ENCODE peak calls at places on chromosomes 4 and X, in four cellular contexts. Q, C, Z and T are unnamed samples.

GRCh38 chr4:84814100-84814750 is 152.3 kb downstream of the WDFY3 start:
- DNase-seq in C (no peak), Q (peak; percentile 91), Z (peak; percentile 80), T (peak; percentile 75)

GRCh38 chrX:139890991-139891700 is 41.7 kb downstream of the ATP11C start:
- DNase-seq in Q (peak; percentile 70), Z (peak; percentile 86), C (no peak), T (peak; percentile 90)

GRCh38 chr4:106851686-106852085 is 184.4 kb downstream of the DKK2 start:
- DNase-seq in Q (no peak), Z (peak; percentile 17), C (no peak), T (no peak)

GRCh38 chr4:30619679-30620078 is 100.5 kb upstream of the PCDH7 start:
- DNase-seq in Z (no peak), Q (peak; percentile 16), C (no peak), T (no peak)

GRCh38 chrX:130594453-130594916 is 192.7 kb downstream of the RBMX2 start:
- DNase-seq in Z (no peak), Q (no peak), C (no peak), T (no peak)

GRCh38 chrX:103730746-103731508 is 20.2 kb downstream of the TMEM31 start:
- DNase-seq in C (no peak), Z (peak; percentile 87), Q (peak; percentile 77), T (peak; percentile 38)

GRCh38 chrX:40938418-40938817 is 146.8 kb upstream of the USP9X start:
- DNase-seq in Q (peak; percentile 50), C (no peak), Z (peak; percentile 75), T (peak; percentile 56)

GRCh38 chr4:20151436-20151835 is 100.3 kb upstream of the SLIT2 start:
- DNase-seq in Z (peak; percentile 16), C (no peak), Q (no peak), T (no peak)

GRCh38 chrX:41960142-41960541 is 36.8 kb upstream of the CASK start:
- DNase-seq in Q (no peak), C (no peak), Z (no peak), T (no peak)

GRCh38 chrX:86806786-86807185 is 658.5 kb downstream of the DACH2 start:
- DNase-seq in Z (no peak), C (no peak), Q (no peak), T (peak; percentile 2)

GRCh38 chr4:88158360-88159136 is at the start of gene ABCG2:
- DNase-seq in Q (peak; percentile 66), Z (peak; percentile 76), C (peak; percentile 24), T (peak; percentile 77)

GRCh38 chrX:153818571-153819397 is 11.6 kb downstream of the PDZD4 start:
- DNase-seq in Z (peak; percentile 34), Q (no peak), C (peak; percentile 39), T (peak; percentile 49)

GRCh38 chr4:129972257-129972656 is 876.3 kb downstream of the C4orf33 start:
- DNase-seq in Q (no peak), Z (no peak), C (no peak), T (no peak)

GRCh38 chr4:47462799-47463234 is 685 bp downstream of the COMMD8 start:
- DNase-seq in Q (no peak), Z (peak; percentile 20), C (no peak), T (no peak)

GRCh38 chrX:123884809-123885408 is 25.1 kb downstream of the XIAP start:
- DNase-seq in Q (peak; percentile 12), C (no peak), Z (peak; percentile 53), T (peak; percentile 65)

GRCh38 chr4:118920247-118920646 is 31.6 kb downstream of the SYNPO2 start:
- DNase-seq in C (no peak), Q (peak; percentile 51), Z (peak; percentile 54), T (peak; percentile 13)

GRCh38 chr4:185592845-185593488 is 57.7 kb upstream of the PDLIM3 start:
- DNase-seq in Z (no peak), Q (no peak), C (no peak), T (peak; percentile 16)

GRCh38 chr4:80142396-80143304 is 54.7 kb upstream of the PRDM8 start:
- DNase-seq in Z (peak; percentile 12), Q (peak; percentile 8), C (no peak), T (no peak)

GRCh38 chr4:99062120-99062519 is 26.5 kb downstream of the ADH5 start:
- DNase-seq in Z (peak; percentile 36), C (no peak), Q (no peak), T (peak; percentile 2)

GRCh38 chr4:54719378-54719777 is 61.6 kb downstream of the KIT start:
- DNase-seq in Q (peak; percentile 4), C (no peak), Z (peak; percentile 42), T (peak; percentile 6)

GRCh38 chr4:56681158-56681848 is at the start of gene HOPX:
- DNase-seq in Q (peak; percentile 46), C (peak; percentile 17), Z (no peak), T (peak; percentile 23)

GRCh38 chrX:75303795-75304194 is 29.9 kb downstream of the UPRT start:
- DNase-seq in Z (peak; percentile 83), Q (peak; percentile 88), C (no peak), T (peak; percentile 13)